ENCODE peak calls at places on chromosomes 7 and 10, in four cellular contexts. L is A549, M is HepG2, N is K562. O is an unnamed sample.
A peak's percentile ranks its signal among the peaks of the same experiment; 100 is the strongest.

GRCh38 chr10:6580279-6581029 is 378 bp upstream of the PRKCQ start:
- DNase-seq in L (peak; percentile 78), M (peak; percentile 53), N (peak; percentile 92), O (peak; percentile 81)

GRCh38 chr10:77267703-77268630 is 369.6 kb downstream of the KCNMA1 start:
- DNase-seq in L (no peak), M (no peak), N (no peak), O (no peak)

GRCh38 chr7:28630350-28630749 is 218.0 kb downstream of the CREB5 start:
- DNase-seq in L (no peak), M (no peak), N (no peak), O (no peak)

GRCh38 chr10:84948644-84949043 is 620.3 kb downstream of the CCSER2 start:
- DNase-seq in L (no peak), M (no peak), N (no peak), O (no peak)

GRCh38 chr10:121167534-121168243 is 316.5 kb downstream of the WDR11 start:
- DNase-seq in L (no peak), M (no peak), N (no peak), O (no peak)

GRCh38 chr7:105691029-105691691 is 109.9 kb upstream of the EFCAB10 start:
- DNase-seq in L (no peak), M (no peak), N (no peak), O (no peak)

GRCh38 chr7:127581716-127582115 is 3.7 kb downstream of the GCC1 start:
- DNase-seq in L (no peak), M (no peak), N (no peak), O (no peak)

GRCh38 chr7:133047321-133047720 is 34.6 kb downstream of the CHCHD3 start:
- DNase-seq in L (no peak), M (no peak), N (no peak), O (no peak)

GRCh38 chr10:34403512-34403911 is 411.6 kb downstream of the PARD3 start:
- DNase-seq in L (peak; percentile 52), M (no peak), N (no peak), O (no peak)

GRCh38 chr7:80357530-80357929 is 154.3 kb downstream of the GNAT3 start:
- DNase-seq in L (no peak), M (no peak), N (no peak), O (no peak)

GRCh38 chr7:105876964-105877601 is 684 bp upstream of the ATXN7L1 start:
- DNase-seq in L (peak; percentile 68), M (peak; percentile 60), N (peak; percentile 37), O (peak; percentile 66)

GRCh38 chr7:25891591-25891990 is 260.4 kb upstream of the NFE2L3 start:
- DNase-seq in L (no peak), M (no peak), N (no peak), O (no peak)

GRCh38 chr10:72261323-72262018 is 12.3 kb upstream of the DDIT4 start:
- DNase-seq in L (peak; percentile 69), M (no peak), N (peak; percentile 50), O (no peak)

DNA sequence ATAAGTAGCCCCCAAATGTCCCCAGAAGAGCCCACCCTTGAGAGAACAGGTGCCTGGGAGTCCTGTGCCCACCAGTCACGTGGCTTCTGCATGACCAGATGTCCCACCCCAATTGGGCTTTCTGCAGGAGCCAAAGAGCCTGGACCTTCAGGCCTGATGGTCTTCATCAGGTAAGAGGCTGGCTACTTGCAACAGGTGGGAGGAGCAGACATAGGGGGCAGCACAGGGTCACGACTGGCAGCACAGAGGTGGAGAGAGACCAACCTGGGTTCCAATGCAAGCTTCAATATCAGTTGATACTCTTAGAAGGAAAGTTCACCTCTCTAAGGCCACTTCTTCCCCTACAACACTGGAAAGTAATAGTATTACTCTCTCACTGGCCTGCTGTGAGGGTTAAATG is 288.0 kb downstream of the ELMO1 start:
- DNase-seq in L (no peak), M (no peak), N (no peak), O (no peak)
- TF ChIP-seq JUN in L (no peak), M (no peak), N (no peak), O (no peak)

DNA sequence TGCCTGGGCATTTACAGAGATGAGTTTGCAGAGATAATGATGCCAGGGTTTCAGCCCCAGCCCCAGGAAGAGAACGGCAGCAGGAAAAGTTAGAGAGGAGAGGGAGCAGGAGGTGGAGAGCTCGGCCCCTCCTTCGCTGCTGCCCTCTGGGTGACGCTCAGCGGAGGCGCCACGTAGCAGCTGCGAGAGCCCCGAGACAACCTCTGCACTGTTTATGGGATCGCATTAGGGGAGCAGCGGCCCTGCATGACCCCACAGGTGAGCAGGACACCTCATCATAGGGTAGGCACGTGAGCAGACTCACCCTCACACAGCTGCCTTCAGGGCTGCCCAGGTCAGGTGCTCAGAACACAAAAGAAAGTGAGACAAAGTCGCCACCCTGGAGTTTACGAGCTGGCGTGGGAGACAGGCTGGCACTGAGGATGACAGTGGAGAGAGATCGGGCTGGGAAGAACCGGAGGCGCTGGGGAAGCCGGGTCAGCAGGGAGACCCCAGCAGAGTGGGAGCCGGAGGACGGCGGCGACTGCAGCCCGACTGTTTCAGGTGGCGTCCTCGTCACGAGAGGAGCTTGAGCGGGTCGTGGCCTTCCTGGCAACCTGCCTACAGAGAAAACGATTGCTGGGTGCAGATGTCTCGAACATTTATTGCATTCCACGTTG is 83.2 kb upstream of the INSIG1 start:
- DNase-seq in L (no peak), M (no peak), N (peak; percentile 45), O (no peak)
- TF ChIP-seq JUN in L (no peak), M (no peak), N (no peak), O (no peak)

DNA sequence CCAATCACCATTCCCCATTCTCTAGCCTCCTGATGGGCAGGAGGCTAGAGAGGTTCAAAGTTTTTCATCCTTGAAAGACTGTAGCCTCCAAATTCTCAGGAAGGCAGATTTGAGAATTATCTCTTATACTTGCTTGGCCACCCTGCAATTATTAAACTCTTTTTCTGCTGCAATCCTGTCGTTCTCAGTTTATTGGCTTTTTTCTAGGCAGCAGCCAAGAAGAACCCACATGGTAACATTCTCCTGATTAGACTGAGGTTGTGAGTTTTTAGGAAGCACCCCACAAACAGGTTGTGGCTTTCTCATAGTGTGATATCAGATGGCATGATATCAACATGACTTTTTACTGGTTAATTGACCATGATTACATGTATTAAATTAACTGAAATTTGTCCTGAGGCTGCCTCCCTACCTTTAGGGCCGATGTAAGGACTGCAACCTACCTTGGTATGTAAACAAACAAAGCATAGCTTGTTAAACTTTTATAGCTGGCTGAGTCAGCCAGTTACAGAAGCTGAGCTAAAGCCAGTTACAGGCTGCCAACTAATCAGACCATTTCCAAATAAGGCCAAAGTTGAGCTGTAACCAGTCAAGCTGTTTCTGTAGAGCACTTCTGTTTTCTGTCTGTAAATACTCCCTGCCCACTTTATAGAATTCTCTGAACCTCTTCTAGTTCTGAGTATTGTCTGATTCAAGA is 3.2 kb upstream of the ZNF248 start:
- DNase-seq in L (peak; percentile 27), M (peak; percentile 27), N (no peak), O (no peak)
- TF ChIP-seq JUN in L (no peak), M (no peak), N (no peak), O (no peak)

DNA sequence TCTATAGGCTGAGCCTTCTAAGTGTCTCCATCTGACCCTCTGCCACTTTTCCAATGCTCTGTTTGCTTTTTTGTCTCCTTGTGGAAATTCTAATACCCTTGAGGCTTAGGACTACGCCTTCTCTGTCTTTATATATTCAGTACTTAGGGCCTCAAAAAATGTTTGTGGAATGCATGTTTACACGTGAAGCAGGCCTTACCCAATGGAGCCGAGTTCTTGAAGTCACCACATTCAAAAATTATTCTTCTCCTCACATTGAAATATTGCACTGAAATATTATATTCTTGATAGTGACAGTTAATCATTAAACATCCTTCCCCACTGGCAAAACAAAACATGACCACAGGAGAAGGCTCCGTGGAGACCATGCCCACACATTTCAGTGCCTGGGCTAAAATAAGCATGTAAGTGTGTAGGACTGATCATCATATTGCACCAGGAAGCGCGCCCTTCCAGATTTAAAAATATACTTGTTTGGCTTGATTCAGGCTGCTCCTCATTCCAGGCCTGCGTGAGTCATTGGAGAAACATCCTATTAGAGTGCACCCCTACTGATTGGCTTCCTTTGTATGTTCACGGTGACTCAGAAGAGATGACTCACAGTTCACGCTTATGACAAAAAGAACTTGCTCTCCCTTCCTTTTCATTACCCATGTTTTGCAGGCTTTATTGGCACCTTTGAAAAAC is 307.4 kb upstream of the AOAH start:
- DNase-seq in L (peak; percentile 98), M (peak; percentile 97), N (peak; percentile 37), O (no peak)
- TF ChIP-seq JUN in L (peak; percentile 82), M (peak; percentile 99), N (peak; percentile 89), O (no peak)